ENCODE peak calls at places on chromosomes 11 and 22, in nine cellular contexts. Q is Panc1; I is Right ventricle myocardium superior; U is NCI-H460; T is AG04450; L is right lobe of liver; H is activated naive CD4-positive, alpha-beta T cell treated with anti-CD3 and anti-CD28 coated beads, Interleukin-2, amount 50 U/mL, for 16 hours; P is epithelial cell of esophagus; J is naive thymus-derived CD8-positive, alpha-beta T cell. E is an unnamed sample.

GRCh38 chr11:1167256-1167655 is 9.5 kb downstream of the MUC5AC start:
- DNase-seq in Q (no peak), I (no peak), U (no peak), T (no peak), L (peak; percentile 21), H (no peak), P (no peak), J (no peak), E (no peak)

GRCh38 chr22:32810241-32811133 is 9.0 kb downstream of the TIMP3 start:
- DNase-seq in Q (no peak), I (no peak), U (no peak), T (no peak), L (no peak), H (no peak), P (peak; percentile 96), J (no peak), E (no peak)

GRCh38 chr11:11179239-11179638 is 173.8 kb downstream of the CSNK2A3 start:
- DNase-seq in Q (no peak), I (no peak), U (no peak), T (peak; percentile 45), L (no peak), H (no peak), P (peak; percentile 75), J (no peak), E (no peak)

GRCh38 chr22:50141891-50142363 is 28.6 kb upstream of the PANX2 start:
- DNase-seq in Q (no peak), I (no peak), U (no peak), T (peak; percentile 29), L (no peak), H (no peak), P (no peak), J (no peak), E (no peak)

GRCh38 chr11:62918531-62918930 is 2.6 kb downstream of the CHRM1 start:
- DNase-seq in Q (no peak), I (no peak), U (no peak), T (no peak), L (no peak), H (no peak), P (no peak), J (no peak), E (no peak)

GRCh38 chr11:59187587-59187986 is 15.7 kb downstream of the DTX4 start:
- DNase-seq in Q (no peak), I (peak; percentile 82), U (no peak), T (peak; percentile 16), L (peak; percentile 62), H (no peak), P (no peak), J (no peak), E (no peak)

GRCh38 chr22:40463017-40463631 is 92.7 kb downstream of the SGSM3 start:
- DNase-seq in Q (no peak), I (peak; percentile 48), U (no peak), T (no peak), L (no peak), H (peak; percentile 34), P (no peak), J (peak; percentile 34), E (no peak)

GRCh38 chr11:27795955-27796861 is 96.0 kb upstream of the BDNF start:
- DNase-seq in Q (no peak), I (peak; percentile 39), U (no peak), T (no peak), L (no peak), H (no peak), P (no peak), J (no peak), E (no peak)

GRCh38 chr11:64021742-64022067 is 14.0 kb upstream of the FLRT1 start:
- DNase-seq in Q (no peak), I (no peak), U (no peak), T (no peak), L (no peak), H (no peak), P (peak; percentile 58), J (no peak), E (no peak)

GRCh38 chr22:43926349-43926710 is 2.7 kb downstream of the PNPLA3 start:
- DNase-seq in Q (no peak), I (no peak), U (no peak), T (no peak), L (no peak), H (no peak), P (peak; percentile 55), J (no peak), E (no peak)

GRCh38 chr11:14443642-14444041 is 56.0 kb downstream of the COPB1 start:
- DNase-seq in Q (no peak), I (no peak), U (no peak), T (no peak), L (peak; percentile 67), H (no peak), P (peak; percentile 56), J (no peak), E (no peak)